ENCODE peak calls at places on chromosomes 11 and 22, in nine cellular contexts. F, S, J, P, X, L, E, M and H are unnamed samples.

GRCh38 chr22:43481528-43482309 is 69.9 kb downstream of the MPPED1 start:
- DNase-seq in F (no peak), S (no peak), J (no peak), P (peak), X (no peak), L (no peak), E (no peak), M (no peak), H (no peak)

GRCh38 chr11:76235233-76236091 is 29.2 kb upstream of the WNT11 start:
- DNase-seq in F (peak), S (peak), J (peak), P (peak), X (peak), L (peak), E (peak), M (peak), H (peak)

GRCh38 chr11:57354699-57355098 is 16.5 kb downstream of the P2RX3 start:
- DNase-seq in F (no peak), S (no peak), J (no peak), P (no peak), X (no peak), L (no peak), E (no peak), M (no peak), H (no peak)

GRCh38 chr11:72778535-72779494 is 15.0 kb downstream of the STARD10 start:
- DNase-seq in F (no peak), S (no peak), J (no peak), P (no peak), X (no peak), L (no peak), E (peak), M (no peak), H (no peak)

GRCh38 chr11:104897891-104898684 is at the start of gene CASP12:
- DNase-seq in F (no peak), S (no peak), J (no peak), P (no peak), X (peak), L (no peak), E (no peak), M (no peak), H (no peak)

GRCh38 chr11:131246589-131247164 is 123.7 kb upstream of the NTM start:
- DNase-seq in F (no peak), S (no peak), J (peak), P (no peak), X (no peak), L (no peak), E (peak), M (no peak), H (no peak)

GRCh38 chr11:69054397-69055211 is 5.9 kb downstream of the TPCN2 start:
- DNase-seq in F (no peak), S (no peak), J (no peak), P (no peak), X (no peak), L (no peak), E (no peak), M (no peak), H (no peak)

GRCh38 chr22:49969751-49970527 is 9.4 kb downstream of the PIM3 start:
- DNase-seq in F (no peak), S (no peak), J (no peak), P (peak), X (no peak), L (no peak), E (no peak), M (no peak), H (peak)

GRCh38 chr11:34948721-34949120 is 32.3 kb downstream of the PDHX start:
- DNase-seq in F (no peak), S (no peak), J (no peak), P (no peak), X (peak), L (no peak), E (no peak), M (peak), H (no peak)

GRCh38 chr22:20455709-20456063 is 18.1 kb upstream of the SCARF2 start:
- DNase-seq in F (no peak), S (no peak), J (no peak), P (no peak), X (no peak), L (no peak), E (no peak), M (peak), H (no peak)

GRCh38 chr11:69136471-69136870 is 19.3 kb upstream of the SMIM38 start:
- DNase-seq in F (no peak), S (peak), J (no peak), P (no peak), X (no peak), L (no peak), E (no peak), M (no peak), H (no peak)

GRCh38 chr11:9577032-9577431 is 3.6 kb downstream of the WEE1 start:
- DNase-seq in F (no peak), S (no peak), J (no peak), P (no peak), X (peak), L (no peak), E (no peak), M (peak), H (no peak)

GRCh38 chr11:126061707-126062678 is 673 bp downstream of the CDON start:
- DNase-seq in F (no peak), S (no peak), J (no peak), P (peak), X (peak), L (peak), E (peak), M (peak), H (peak)

GRCh38 chr22:19180740-19181410 is 2.3 kb upstream of the SLC25A1 start:
- DNase-seq in F (no peak), S (no peak), J (no peak), P (no peak), X (no peak), L (no peak), E (no peak), M (no peak), H (no peak)

GRCh38 chr11:66471142-66471541 is 4.4 kb downstream of the PELI3 start:
- DNase-seq in F (no peak), S (no peak), J (no peak), P (no peak), X (no peak), L (no peak), E (no peak), M (no peak), H (no peak)

GRCh38 chr11:125476721-125477120 is 19.3 kb downstream of the FEZ1 start:
- DNase-seq in F (no peak), S (no peak), J (no peak), P (no peak), X (no peak), L (no peak), E (no peak), M (no peak), H (no peak)

GRCh38 chr11:6616596-6617250 is 2.5 kb downstream of the TPP1 start:
- DNase-seq in F (no peak), S (no peak), J (no peak), P (no peak), X (no peak), L (no peak), E (no peak), M (no peak), H (no peak)

GRCh38 chr22:31748490-31748889 is 1.4 kb downstream of the PRR14L start:
- DNase-seq in F (no peak), S (no peak), J (peak), P (no peak), X (peak), L (no peak), E (no peak), M (peak), H (no peak)

GRCh38 chr11:93623179-93623578 is 38.3 kb upstream of the CEP295 start:
- DNase-seq in F (no peak), S (no peak), J (no peak), P (no peak), X (peak), L (no peak), E (no peak), M (no peak), H (no peak)

GRCh38 chr11:13963949-13964770 is 1.6 kb downstream of the SPON1 start:
- DNase-seq in F (no peak), S (no peak), J (no peak), P (peak), X (no peak), L (no peak), E (peak), M (no peak), H (peak)

GRCh38 chr22:44357296-44357961 is 44.7 kb upstream of the SHISAL1 start:
- DNase-seq in F (no peak), S (no peak), J (no peak), P (no peak), X (no peak), L (no peak), E (no peak), M (no peak), H (peak)

GRCh38 chr11:103959279-103959930 is 77.0 kb upstream of the DDI1 start:
- DNase-seq in F (no peak), S (no peak), J (peak), P (peak), X (peak), L (no peak), E (no peak), M (peak), H (no peak)

GRCh38 chr22:48438791-48439559 is 1388.7 kb downstream of the BRD1 start:
- DNase-seq in F (no peak), S (no peak), J (no peak), P (no peak), X (no peak), L (no peak), E (no peak), M (peak), H (no peak)

GRCh38 chr22:28736296-28737155 is 5.1 kb downstream of the CHEK2 start:
- DNase-seq in F (no peak), S (no peak), J (no peak), P (no peak), X (no peak), L (no peak), E (no peak), M (no peak), H (no peak)

GRCh38 chr11:83364500-83365059 is 78.4 kb upstream of the CCDC90B start:
- DNase-seq in F (no peak), S (no peak), J (peak), P (no peak), X (no peak), L (no peak), E (no peak), M (no peak), H (no peak)

GRCh38 chr11:829946-830294 is 2.2 kb downstream of the CRACR2B start:
- DNase-seq in F (no peak), S (no peak), J (no peak), P (no peak), X (no peak), L (no peak), E (no peak), M (no peak), H (no peak)

GRCh38 chr22:30806391-30806861 is 111.8 kb downstream of the OSBP2 start:
- DNase-seq in F (no peak), S (no peak), J (peak), P (no peak), X (no peak), L (no peak), E (no peak), M (peak), H (no peak)

GRCh38 chr11:70034740-70035365 is 43.3 kb upstream of the ANO1 start:
- DNase-seq in F (no peak), S (no peak), J (no peak), P (no peak), X (no peak), L (no peak), E (peak), M (no peak), H (no peak)

GRCh38 chr11:114987171-114987760 is 308.9 kb downstream of the NXPE2 start:
- DNase-seq in F (no peak), S (no peak), J (peak), P (no peak), X (no peak), L (no peak), E (no peak), M (no peak), H (no peak)

GRCh38 chr11:107301886-107302285 is 155.7 kb downstream of the CWF19L2 start:
- DNase-seq in F (no peak), S (no peak), J (no peak), P (no peak), X (peak), L (no peak), E (no peak), M (peak), H (no peak)

GRCh38 chr22:24803064-24803542 is 2.9 kb upstream of the SGSM1 start:
- DNase-seq in F (no peak), S (peak), J (peak), P (no peak), X (peak), L (peak), E (peak), M (peak), H (no peak)

GRCh38 chr22:48259991-48260670 is 1497.7 kb downstream of the TBC1D22A start:
- DNase-seq in F (no peak), S (no peak), J (no peak), P (no peak), X (no peak), L (no peak), E (no peak), M (no peak), H (no peak)

GRCh38 chr22:47625013-47625385 is 862.5 kb downstream of the TBC1D22A start:
- DNase-seq in F (no peak), S (no peak), J (no peak), P (no peak), X (no peak), L (no peak), E (no peak), M (no peak), H (no peak)

GRCh38 chr11:66081505-66081904 is 11.4 kb downstream of the PACS1 start:
- DNase-seq in F (no peak), S (no peak), J (peak), P (peak), X (peak), L (peak), E (peak), M (peak), H (no peak)